ENCODE peak calls at places on chromosomes 7 and 10, in five cellular contexts. One of them, this sample, is unnamed.

GRCh38 chr10:112996462-112996861 is 46.4 kb downstream of the TCF7L2 start:
- DNase-seq in HepG2: no peak
- DNase-seq in A549: no peak
- DNase-seq in K562: no peak
- DNase-seq in H1: no peak
- DNase-seq in this sample: peak

GRCh38 chr7:25391295-25391861 is 163.1 kb upstream of the NPVF start:
- DNase-seq in K562: peak
- DNase-seq in H1: no peak
- DNase-seq in HepG2: peak
- DNase-seq in A549: peak
- DNase-seq in this sample: no peak

GRCh38 chr7:70066844-70067243 is 468.6 kb downstream of the AUTS2 start:
- DNase-seq in A549: no peak
- DNase-seq in K562: no peak
- DNase-seq in H1: no peak
- DNase-seq in HepG2: no peak
- DNase-seq in this sample: no peak

GRCh38 chr7:320297-320696 is 30.3 kb downstream of the FOXL3 start:
- DNase-seq in HepG2: no peak
- DNase-seq in A549: no peak
- DNase-seq in H1: no peak
- DNase-seq in K562: no peak
- DNase-seq in this sample: no peak

GRCh38 chr7:22193361-22194016 is 163.5 kb downstream of the RAPGEF5 start:
- DNase-seq in K562: no peak
- DNase-seq in HepG2: no peak
- DNase-seq in A549: no peak
- DNase-seq in H1: no peak
- DNase-seq in this sample: no peak

GRCh38 chr10:59362991-59363390 is 642 bp upstream of the FAM13C start:
- DNase-seq in K562: no peak
- DNase-seq in H1: peak
- DNase-seq in HepG2: no peak
- DNase-seq in A549: peak
- DNase-seq in this sample: no peak

GRCh38 chr7:2168612-2169312 is 64.0 kb downstream of the MAD1L1 start:
- DNase-seq in K562: no peak
- DNase-seq in H1: no peak
- DNase-seq in HepG2: no peak
- DNase-seq in A549: no peak
- DNase-seq in this sample: no peak

GRCh38 chr10:103917326-103918052 is 495 bp downstream of the STN1 start:
- DNase-seq in H1: no peak
- DNase-seq in A549: peak
- DNase-seq in HepG2: peak
- DNase-seq in K562: peak
- DNase-seq in this sample: no peak

GRCh38 chr10:114403545-114404161 is 649 bp downstream of the AFAP1L2 start:
- DNase-seq in A549: peak
- DNase-seq in HepG2: no peak
- DNase-seq in K562: no peak
- DNase-seq in H1: no peak
- DNase-seq in this sample: no peak

GRCh38 chr7:183907-184767 is 8.2 kb upstream of the FAM20C start:
- DNase-seq in HepG2: no peak
- DNase-seq in H1: no peak
- DNase-seq in A549: no peak
- DNase-seq in K562: no peak
- DNase-seq in this sample: no peak

GRCh38 chr7:99752354-99752753 is 17.4 kb upstream of the CYP3A7 start:
- DNase-seq in K562: no peak
- DNase-seq in H1: no peak
- DNase-seq in HepG2: no peak
- DNase-seq in A549: peak
- DNase-seq in this sample: no peak

GRCh38 chr7:104982773-104983619 is 31.0 kb upstream of the KMT2E start:
- DNase-seq in H1: no peak
- DNase-seq in K562: no peak
- DNase-seq in HepG2: no peak
- DNase-seq in A549: no peak
- DNase-seq in this sample: no peak

GRCh38 chr10:78852856-78853255 is 215.9 kb upstream of the ZMIZ1 start:
- DNase-seq in H1: no peak
- DNase-seq in A549: peak
- DNase-seq in K562: peak
- DNase-seq in HepG2: no peak
- DNase-seq in this sample: no peak

GRCh38 chr7:135245826-135246825 is 12.5 kb downstream of the STRA8 start:
- DNase-seq in A549: no peak
- DNase-seq in HepG2: no peak
- DNase-seq in K562: no peak
- DNase-seq in H1: no peak
- DNase-seq in this sample: no peak

GRCh38 chr7:8566016-8566415 is 132.6 kb downstream of the NXPH1 start:
- DNase-seq in H1: no peak
- DNase-seq in HepG2: no peak
- DNase-seq in A549: no peak
- DNase-seq in K562: no peak
- DNase-seq in this sample: no peak

GRCh38 chr7:128114806-128115205 is 83.6 kb upstream of the LRRC4 start:
- DNase-seq in A549: no peak
- DNase-seq in HepG2: no peak
- DNase-seq in H1: no peak
- DNase-seq in K562: no peak
- DNase-seq in this sample: no peak

GRCh38 chr7:134752006-134752760 is 27.3 kb upstream of the CALD1 start:
- DNase-seq in A549: no peak
- DNase-seq in K562: no peak
- DNase-seq in H1: no peak
- DNase-seq in HepG2: no peak
- DNase-seq in this sample: no peak

GRCh38 chr10:119917777-119918176 is 25.2 kb downstream of the SEC23IP start:
- DNase-seq in HepG2: no peak
- DNase-seq in H1: no peak
- DNase-seq in K562: peak
- DNase-seq in A549: no peak
- DNase-seq in this sample: no peak

GRCh38 chr10:9437131-9437530 is 1382.6 kb downstream of the GATA3 start:
- DNase-seq in A549: no peak
- DNase-seq in HepG2: no peak
- DNase-seq in H1: no peak
- DNase-seq in K562: no peak
- DNase-seq in this sample: no peak

GRCh38 chr10:108427081-108427480 is 1262.6 kb upstream of the SORCS1 start:
- DNase-seq in A549: no peak
- DNase-seq in H1: no peak
- DNase-seq in HepG2: no peak
- DNase-seq in K562: no peak
- DNase-seq in this sample: no peak

GRCh38 chr7:29957921-29958320 is 31.7 kb downstream of the SCRN1 start:
- DNase-seq in K562: no peak
- DNase-seq in HepG2: no peak
- DNase-seq in A549: no peak
- DNase-seq in H1: no peak
- DNase-seq in this sample: no peak

GRCh38 chr10:9869777-9870176 is 1147.9 kb upstream of the CELF2 start:
- DNase-seq in K562: no peak
- DNase-seq in H1: no peak
- DNase-seq in HepG2: no peak
- DNase-seq in A549: no peak
- DNase-seq in this sample: no peak

GRCh38 chr7:91876391-91877133 is 3.9 kb downstream of the MTERF1 start:
- DNase-seq in A549: peak
- DNase-seq in K562: peak
- DNase-seq in HepG2: no peak
- DNase-seq in H1: no peak
- DNase-seq in this sample: no peak

GRCh38 chr7:73742338-73742752 is 3.7 kb upstream of the ABHD11 start:
- DNase-seq in H1: no peak
- DNase-seq in K562: no peak
- DNase-seq in HepG2: no peak
- DNase-seq in A549: no peak
- DNase-seq in this sample: no peak

GRCh38 chr10:9243861-9244515 is 1189.5 kb downstream of the GATA3 start:
- DNase-seq in K562: no peak
- DNase-seq in A549: no peak
- DNase-seq in H1: no peak
- DNase-seq in HepG2: no peak
- DNase-seq in this sample: no peak

GRCh38 chr7:159015894-159016410 is 128.7 kb downstream of the VIPR2 start:
- DNase-seq in A549: no peak
- DNase-seq in HepG2: no peak
- DNase-seq in K562: no peak
- DNase-seq in H1: no peak
- DNase-seq in this sample: no peak

GRCh38 chr10:35890970-35891330 is 248.9 kb upstream of the FZD8 start:
- DNase-seq in K562: no peak
- DNase-seq in A549: no peak
- DNase-seq in H1: no peak
- DNase-seq in HepG2: no peak
- DNase-seq in this sample: no peak
- TF ChIP-seq KDM1A in K562: no peak
- TF ChIP-seq KDM1A in A549: no peak
- TF ChIP-seq KDM1A in H1: no peak
- TF ChIP-seq KDM1A in HepG2: no peak
- TF ChIP-seq KDM1A in this sample: no peak

GRCh38 chr7:56219017-56219416 is 102.8 kb upstream of the NUPR2 start:
- DNase-seq in A549: no peak
- DNase-seq in K562: no peak
- DNase-seq in HepG2: no peak
- DNase-seq in H1: no peak
- DNase-seq in this sample: no peak

GRCh38 chr7:56222866-56223265 is 106.6 kb upstream of the NUPR2 start:
- DNase-seq in K562: no peak
- DNase-seq in HepG2: no peak
- DNase-seq in A549: no peak
- DNase-seq in H1: no peak
- DNase-seq in this sample: no peak

GRCh38 chr7:56213574-56213973 is 97.4 kb upstream of the NUPR2 start:
- DNase-seq in K562: no peak
- DNase-seq in A549: no peak
- DNase-seq in H1: no peak
- DNase-seq in HepG2: no peak
- DNase-seq in this sample: no peak

DNA sequence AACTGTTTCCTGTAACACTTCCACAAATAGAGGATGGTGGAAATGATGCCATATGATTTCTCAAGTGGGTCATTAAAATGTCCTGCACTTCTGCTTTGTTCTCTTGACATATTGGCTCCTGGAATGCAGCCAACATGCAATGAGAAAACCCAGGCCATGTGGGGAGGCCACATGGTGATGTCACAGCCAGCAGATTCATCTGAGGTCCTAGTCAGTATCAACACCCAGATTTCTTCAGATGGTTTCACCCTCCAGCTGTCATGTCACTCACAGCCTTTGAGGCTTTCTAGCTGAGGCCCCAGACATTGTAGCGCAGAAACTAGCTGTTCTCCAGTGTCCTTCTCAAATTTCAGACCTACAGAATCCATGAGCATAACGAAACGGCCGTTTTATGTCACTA is 102.3 kb upstream of the NUPR2 start:
- DNase-seq in HepG2: no peak
- DNase-seq in K562: no peak
- DNase-seq in H1: no peak
- DNase-seq in A549: no peak
- DNase-seq in this sample: no peak
- TF ChIP-seq KDM1A in HepG2: no peak
- TF ChIP-seq KDM1A in K562: no peak
- TF ChIP-seq KDM1A in H1: no peak
- TF ChIP-seq KDM1A in A549: no peak
- TF ChIP-seq KDM1A in this sample: no peak

DNA sequence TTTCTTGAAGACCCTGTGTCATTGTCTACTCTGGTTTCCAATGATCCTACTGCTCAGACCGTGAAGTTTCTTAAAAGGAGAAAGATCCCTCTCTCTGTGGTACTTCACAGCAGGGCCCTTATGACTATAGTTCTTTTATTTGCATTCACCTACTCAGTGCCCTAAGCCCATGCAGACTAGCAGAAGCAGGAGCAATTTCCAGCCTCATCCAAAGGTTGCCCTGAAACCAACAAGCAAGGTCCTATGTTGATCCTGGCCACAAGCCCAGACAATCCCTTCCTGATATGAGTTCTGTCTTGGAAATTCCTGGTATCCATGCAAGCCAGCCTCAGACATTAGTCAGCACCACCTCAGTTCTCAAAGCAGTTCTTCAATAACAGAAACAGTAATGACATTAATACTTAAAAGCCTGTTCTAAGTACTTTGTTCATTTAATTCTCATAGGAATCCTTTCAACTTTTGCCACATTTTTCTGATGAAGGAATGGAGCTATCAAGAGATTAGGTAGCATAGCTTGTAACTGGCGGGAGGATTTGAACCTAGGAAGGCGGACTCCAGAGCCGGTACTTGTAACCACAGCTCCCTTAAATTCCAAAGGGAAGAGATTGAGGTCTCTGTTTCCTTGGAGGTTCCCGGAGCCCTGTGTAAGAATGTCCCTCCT is 58.1 kb upstream of the ST8SIA6 start:
- DNase-seq in HepG2: no peak
- DNase-seq in H1: no peak
- DNase-seq in A549: peak
- DNase-seq in K562: no peak
- DNase-seq in this sample: no peak
- TF ChIP-seq KDM1A in HepG2: no peak
- TF ChIP-seq KDM1A in H1: no peak
- TF ChIP-seq KDM1A in A549: no peak
- TF ChIP-seq KDM1A in K562: no peak
- TF ChIP-seq KDM1A in this sample: no peak

GRCh38 chr7:17408904-17409290 is 110.4 kb downstream of the AHR start:
- DNase-seq in HepG2: no peak
- DNase-seq in H1: no peak
- DNase-seq in K562: no peak
- DNase-seq in A549: peak
- DNase-seq in this sample: no peak

GRCh38 chr7:17405786-17406185 is 107.3 kb downstream of the AHR start:
- DNase-seq in A549: peak
- DNase-seq in K562: no peak
- DNase-seq in HepG2: peak
- DNase-seq in H1: no peak
- DNase-seq in this sample: no peak

GRCh38 chr7:17407229-17407628 is 108.8 kb downstream of the AHR start:
- DNase-seq in A549: no peak
- DNase-seq in HepG2: no peak
- DNase-seq in H1: no peak
- DNase-seq in K562: no peak
- DNase-seq in this sample: no peak

GRCh38 chr7:17408245-17408903 is 109.9 kb downstream of the AHR start:
- DNase-seq in HepG2: peak
- DNase-seq in A549: peak
- DNase-seq in H1: no peak
- DNase-seq in K562: no peak
- DNase-seq in this sample: no peak

DNA sequence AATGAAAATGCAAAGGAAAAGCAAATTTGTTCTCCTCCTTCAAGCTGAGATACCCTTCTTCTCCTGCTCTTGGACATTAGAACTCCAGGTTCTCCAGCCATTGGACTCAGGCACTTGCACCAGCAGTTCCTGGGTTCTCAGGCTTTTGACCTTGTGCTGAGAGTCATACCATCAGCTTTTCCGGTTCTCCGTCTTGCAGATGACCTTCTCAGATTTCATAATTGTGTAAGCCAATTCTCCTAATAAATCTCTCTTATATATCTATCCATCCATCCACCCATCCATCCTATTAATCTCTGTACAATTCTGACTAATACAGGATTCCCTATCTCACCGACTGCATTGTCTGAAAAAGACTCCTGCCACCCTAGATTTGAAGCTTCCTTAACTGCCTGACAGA is 108.3 kb downstream of the AHR start:
- DNase-seq in H1: no peak
- DNase-seq in HepG2: no peak
- DNase-seq in K562: no peak
- DNase-seq in A549: peak
- DNase-seq in this sample: no peak
- TF ChIP-seq KDM1A in H1: no peak
- TF ChIP-seq KDM1A in HepG2: no peak
- TF ChIP-seq KDM1A in K562: no peak
- TF ChIP-seq KDM1A in A549: no peak
- TF ChIP-seq KDM1A in this sample: no peak